ENCODE peak calls at places on chromosomes 13 and 19, in five cellular contexts. One of them, this sample, is unnamed.

GRCh38 chr13:92224052-92224821 is 825.8 kb downstream of the GPC5 start:
- DNase-seq in IMR-90: peak; percentile 80
- DNase-seq in testis: no peak
- DNase-seq in adipocyte: no peak
- DNase-seq in CD8-positive, alpha-beta T cell: no peak
- DNase-seq in this sample: no peak

GRCh38 chr13:75621147-75621546 is 15.0 kb upstream of the LMO7 start:
- DNase-seq in IMR-90: peak; percentile 70
- DNase-seq in adipocyte: peak; percentile 78
- DNase-seq in CD8-positive, alpha-beta T cell: no peak
- DNase-seq in testis: no peak
- DNase-seq in this sample: no peak

GRCh38 chr13:98802999-98803666 is 50.7 kb upstream of the SLC15A1 start:
- DNase-seq in CD8-positive, alpha-beta T cell: no peak
- DNase-seq in adipocyte: no peak
- DNase-seq in testis: no peak
- DNase-seq in IMR-90: no peak
- DNase-seq in this sample: no peak

GRCh38 chr19:44553478-44554171 is 24.1 kb upstream of the CEACAM20 start:
- DNase-seq in CD8-positive, alpha-beta T cell: no peak
- DNase-seq in IMR-90: no peak
- DNase-seq in testis: no peak
- DNase-seq in adipocyte: no peak
- DNase-seq in this sample: no peak

GRCh38 chr13:71055644-71056043 is 811.4 kb downstream of the DACH1 start:
- DNase-seq in adipocyte: no peak
- DNase-seq in IMR-90: no peak
- DNase-seq in testis: no peak
- DNase-seq in CD8-positive, alpha-beta T cell: no peak
- DNase-seq in this sample: no peak

GRCh38 chr19:7226749-7227148 is 67.5 kb downstream of the INSR start:
- DNase-seq in CD8-positive, alpha-beta T cell: no peak
- DNase-seq in adipocyte: peak; percentile 30
- DNase-seq in testis: no peak
- DNase-seq in IMR-90: no peak
- DNase-seq in this sample: no peak

GRCh38 chr13:98370806-98371553 is 193.9 kb upstream of the RNF113B start:
- DNase-seq in CD8-positive, alpha-beta T cell: no peak
- DNase-seq in testis: peak; percentile 53
- DNase-seq in IMR-90: peak; percentile 97
- DNase-seq in adipocyte: peak; percentile 92
- DNase-seq in this sample: no peak

GRCh38 chr19:58009666-58010301 is 7.2 kb upstream of the ZNF606 start:
- DNase-seq in adipocyte: peak; percentile 42
- DNase-seq in testis: peak; percentile 93
- DNase-seq in IMR-90: peak; percentile 63
- DNase-seq in CD8-positive, alpha-beta T cell: no peak
- DNase-seq in this sample: peak; percentile 45

GRCh38 chr19:54952591-54953344 is 5.4 kb upstream of the NLRP7 start:
- DNase-seq in IMR-90: no peak
- DNase-seq in adipocyte: no peak
- DNase-seq in testis: no peak
- DNase-seq in CD8-positive, alpha-beta T cell: no peak
- DNase-seq in this sample: no peak

GRCh38 chr13:33321686-33322473 is 36.3 kb upstream of the STARD13 start:
- DNase-seq in testis: no peak
- DNase-seq in IMR-90: peak; percentile 21
- DNase-seq in CD8-positive, alpha-beta T cell: no peak
- DNase-seq in adipocyte: peak; percentile 29
- DNase-seq in this sample: no peak

GRCh38 chr19:44626067-44626624 is 12.8 kb downstream of the IGSF23 start:
- DNase-seq in testis: no peak
- DNase-seq in CD8-positive, alpha-beta T cell: no peak
- DNase-seq in IMR-90: peak; percentile 99
- DNase-seq in adipocyte: peak; percentile 76
- DNase-seq in this sample: no peak

GRCh38 chr13:33355470-33355869 is 69.9 kb upstream of the STARD13 start:
- DNase-seq in testis: no peak
- DNase-seq in CD8-positive, alpha-beta T cell: no peak
- DNase-seq in adipocyte: peak; percentile 94
- DNase-seq in IMR-90: peak; percentile 55
- DNase-seq in this sample: no peak

GRCh38 chr19:12333162-12334159 is at the start of gene ZNF563:
- DNase-seq in adipocyte: peak; percentile 98
- DNase-seq in IMR-90: peak; percentile 89
- DNase-seq in CD8-positive, alpha-beta T cell: peak; percentile 94
- DNase-seq in testis: peak; percentile 99
- DNase-seq in this sample: peak; percentile 98

GRCh38 chr13:102195566-102196462 is 206.0 kb downstream of the FGF14 start:
- DNase-seq in testis: no peak
- DNase-seq in adipocyte: no peak
- DNase-seq in IMR-90: peak; percentile 47
- DNase-seq in CD8-positive, alpha-beta T cell: no peak
- DNase-seq in this sample: no peak

GRCh38 chr19:51644636-51645271 is 1.9 kb downstream of the SIGLEC14 start:
- DNase-seq in testis: peak; percentile 81
- DNase-seq in IMR-90: no peak
- DNase-seq in CD8-positive, alpha-beta T cell: no peak
- DNase-seq in adipocyte: no peak
- DNase-seq in this sample: no peak

GRCh38 chr13:77820431-77821149 is 98.0 kb downstream of the EDNRB start:
- DNase-seq in CD8-positive, alpha-beta T cell: no peak
- DNase-seq in testis: no peak
- DNase-seq in IMR-90: no peak
- DNase-seq in adipocyte: no peak
- DNase-seq in this sample: no peak

GRCh38 chr13:32237681-32238080 is 77.5 kb downstream of the ZAR1L start:
- DNase-seq in testis: no peak
- DNase-seq in CD8-positive, alpha-beta T cell: no peak
- DNase-seq in adipocyte: no peak
- DNase-seq in IMR-90: no peak
- DNase-seq in this sample: no peak

GRCh38 chr19:21604941-21605548 is 99.6 kb downstream of the ZNF429 start:
- DNase-seq in testis: no peak
- DNase-seq in CD8-positive, alpha-beta T cell: no peak
- DNase-seq in adipocyte: no peak
- DNase-seq in IMR-90: no peak
- DNase-seq in this sample: no peak

GRCh38 chr13:97826421-97826965 is 127.0 kb upstream of the IPO5 start:
- DNase-seq in IMR-90: no peak
- DNase-seq in CD8-positive, alpha-beta T cell: no peak
- DNase-seq in testis: no peak
- DNase-seq in adipocyte: no peak
- DNase-seq in this sample: no peak

GRCh38 chr19:48631254-48631653 is 5.9 kb downstream of the DBP start:
- DNase-seq in adipocyte: no peak
- DNase-seq in IMR-90: no peak
- DNase-seq in CD8-positive, alpha-beta T cell: no peak
- DNase-seq in testis: no peak
- DNase-seq in this sample: no peak

GRCh38 chr13:24502567-24503375 is 9.8 kb downstream of the PARP4 start:
- DNase-seq in adipocyte: peak; percentile 74
- DNase-seq in testis: no peak
- DNase-seq in IMR-90: peak; percentile 53
- DNase-seq in CD8-positive, alpha-beta T cell: no peak
- DNase-seq in this sample: no peak

GRCh38 chr19:3458595-3459284 is 21.6 kb downstream of the SMIM24 start:
- DNase-seq in adipocyte: no peak
- DNase-seq in testis: peak; percentile 67
- DNase-seq in CD8-positive, alpha-beta T cell: no peak
- DNase-seq in IMR-90: peak; percentile 25
- DNase-seq in this sample: no peak

GRCh38 chr13:33519561-33520479 is 234.3 kb upstream of the STARD13 start:
- DNase-seq in adipocyte: peak; percentile 85
- DNase-seq in CD8-positive, alpha-beta T cell: no peak
- DNase-seq in IMR-90: peak; percentile 94
- DNase-seq in testis: no peak
- DNase-seq in this sample: no peak

GRCh38 chr19:35090160-35090794 is 25.3 kb upstream of the FXYD3 start:
- DNase-seq in testis: peak; percentile 79
- DNase-seq in adipocyte: peak; percentile 84
- DNase-seq in CD8-positive, alpha-beta T cell: no peak
- DNase-seq in IMR-90: peak; percentile 53
- DNase-seq in this sample: peak; percentile 43

GRCh38 chr19:45952691-45953505 is 20.8 kb downstream of the NOVA2 start:
- DNase-seq in testis: peak; percentile 86
- DNase-seq in adipocyte: peak; percentile 67
- DNase-seq in CD8-positive, alpha-beta T cell: no peak
- DNase-seq in IMR-90: peak; percentile 42
- DNase-seq in this sample: peak; percentile 65

GRCh38 chr13:107838592-107839161 is 376.7 kb downstream of the LIG4 start:
- DNase-seq in CD8-positive, alpha-beta T cell: no peak
- DNase-seq in IMR-90: no peak
- DNase-seq in testis: no peak
- DNase-seq in adipocyte: no peak
- DNase-seq in this sample: no peak

GRCh38 chr13:97015661-97016350 is 21.5 kb upstream of the OXGR1 start:
- DNase-seq in testis: no peak
- DNase-seq in adipocyte: no peak
- DNase-seq in CD8-positive, alpha-beta T cell: no peak
- DNase-seq in IMR-90: no peak
- DNase-seq in this sample: no peak

DNA sequence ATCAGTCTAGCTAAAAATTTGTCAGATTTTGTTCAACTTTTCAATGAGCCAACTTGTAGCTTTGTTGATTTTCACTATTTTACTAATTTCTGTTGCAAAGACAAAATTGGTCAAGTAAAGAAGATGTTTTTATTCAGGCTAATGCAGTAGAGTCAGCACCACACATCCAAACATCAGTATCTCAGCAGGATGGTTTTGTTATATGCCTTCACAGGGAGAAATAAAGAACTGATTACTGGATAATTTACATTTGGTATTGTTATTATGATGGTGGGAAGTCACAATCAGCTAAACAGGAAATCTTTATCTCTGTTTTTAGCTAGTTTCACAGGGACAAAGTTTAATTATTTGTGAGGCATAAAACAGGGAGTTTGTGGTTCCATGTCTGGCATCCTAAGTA is 713.4 kb downstream of the SLITRK5 start:
- DNase-seq in IMR-90: no peak
- DNase-seq in CD8-positive, alpha-beta T cell: no peak
- DNase-seq in adipocyte: no peak
- DNase-seq in testis: no peak
- DNase-seq in this sample: no peak
- H3K4me3 ChIP-seq in IMR-90: no peak overlapping the region
- H3K4me3 ChIP-seq in CD8-positive, alpha-beta T cell: no peak overlapping the region
- H3K4me3 ChIP-seq in adipocyte: no peak overlapping the region
- H3K4me3 ChIP-seq in testis: no peak overlapping the region
- H3K4me3 ChIP-seq in this sample: no peak overlapping the region

DNA sequence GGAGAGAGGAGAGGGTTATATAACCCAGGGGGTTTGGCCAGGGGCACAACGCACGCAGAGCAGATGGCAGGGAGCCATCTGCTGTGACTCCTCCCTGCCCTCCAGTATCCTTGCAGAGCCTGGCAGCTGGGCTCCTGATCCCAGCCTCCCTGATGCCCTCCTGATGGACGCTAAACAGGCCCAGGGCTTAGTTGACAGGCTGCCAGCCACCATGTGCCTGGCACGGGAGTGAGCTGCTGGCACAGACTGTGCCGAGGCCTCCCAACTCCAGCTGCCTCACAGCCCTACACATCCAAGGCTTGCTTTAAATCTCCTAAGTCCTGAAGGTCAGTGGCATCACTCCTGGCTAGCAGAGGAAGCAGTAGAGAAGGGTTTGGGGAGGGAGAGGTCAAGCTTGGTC is 16.7 kb downstream of the SYDE1 start:
- DNase-seq in IMR-90: no peak
- DNase-seq in adipocyte: no peak
- DNase-seq in testis: peak; percentile 84
- DNase-seq in CD8-positive, alpha-beta T cell: no peak
- DNase-seq in this sample: no peak
- H3K4me3 ChIP-seq in IMR-90: no peak overlapping the region
- H3K4me3 ChIP-seq in adipocyte: peak overlapping the region; percentile 95
- H3K4me3 ChIP-seq in testis: no peak overlapping the region
- H3K4me3 ChIP-seq in CD8-positive, alpha-beta T cell: no peak overlapping the region
- H3K4me3 ChIP-seq in this sample: peak overlapping the region; percentile 90

DNA sequence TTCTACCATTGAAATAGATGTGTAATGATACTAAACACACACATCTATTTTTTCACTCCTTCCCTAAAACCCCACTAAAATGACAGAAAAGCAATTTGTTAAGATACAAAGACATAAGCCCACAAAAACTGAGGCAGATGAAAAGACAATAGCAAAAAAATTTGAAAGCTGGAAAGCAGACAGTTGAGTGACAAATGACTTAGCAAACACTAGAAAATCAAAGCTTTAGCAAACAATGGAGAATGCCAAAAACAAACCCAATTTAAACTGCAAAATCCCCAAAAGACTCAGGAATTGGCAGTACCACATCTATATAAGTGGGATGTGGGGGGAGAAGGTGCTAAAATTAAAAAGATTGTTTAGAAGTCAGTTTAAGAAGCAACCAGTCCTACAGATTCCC is 9.5 kb downstream of the TSC22D1 start:
- DNase-seq in IMR-90: no peak
- DNase-seq in testis: no peak
- DNase-seq in adipocyte: no peak
- DNase-seq in CD8-positive, alpha-beta T cell: no peak
- DNase-seq in this sample: no peak
- H3K4me3 ChIP-seq in IMR-90: no peak overlapping the region
- H3K4me3 ChIP-seq in testis: no peak overlapping the region
- H3K4me3 ChIP-seq in adipocyte: no peak overlapping the region
- H3K4me3 ChIP-seq in CD8-positive, alpha-beta T cell: no peak overlapping the region
- H3K4me3 ChIP-seq in this sample: no peak overlapping the region

GRCh38 chr19:17340871-17341357 is 3.6 kb downstream of the GTPBP3 start:
- DNase-seq in CD8-positive, alpha-beta T cell: no peak
- DNase-seq in IMR-90: no peak
- DNase-seq in testis: no peak
- DNase-seq in adipocyte: no peak
- DNase-seq in this sample: no peak
- H3K4me3 ChIP-seq in CD8-positive, alpha-beta T cell: no peak overlapping the region
- H3K4me3 ChIP-seq in IMR-90: no peak overlapping the region
- H3K4me3 ChIP-seq in testis: no peak overlapping the region
- H3K4me3 ChIP-seq in adipocyte: no peak overlapping the region
- H3K4me3 ChIP-seq in this sample: no peak overlapping the region

DNA sequence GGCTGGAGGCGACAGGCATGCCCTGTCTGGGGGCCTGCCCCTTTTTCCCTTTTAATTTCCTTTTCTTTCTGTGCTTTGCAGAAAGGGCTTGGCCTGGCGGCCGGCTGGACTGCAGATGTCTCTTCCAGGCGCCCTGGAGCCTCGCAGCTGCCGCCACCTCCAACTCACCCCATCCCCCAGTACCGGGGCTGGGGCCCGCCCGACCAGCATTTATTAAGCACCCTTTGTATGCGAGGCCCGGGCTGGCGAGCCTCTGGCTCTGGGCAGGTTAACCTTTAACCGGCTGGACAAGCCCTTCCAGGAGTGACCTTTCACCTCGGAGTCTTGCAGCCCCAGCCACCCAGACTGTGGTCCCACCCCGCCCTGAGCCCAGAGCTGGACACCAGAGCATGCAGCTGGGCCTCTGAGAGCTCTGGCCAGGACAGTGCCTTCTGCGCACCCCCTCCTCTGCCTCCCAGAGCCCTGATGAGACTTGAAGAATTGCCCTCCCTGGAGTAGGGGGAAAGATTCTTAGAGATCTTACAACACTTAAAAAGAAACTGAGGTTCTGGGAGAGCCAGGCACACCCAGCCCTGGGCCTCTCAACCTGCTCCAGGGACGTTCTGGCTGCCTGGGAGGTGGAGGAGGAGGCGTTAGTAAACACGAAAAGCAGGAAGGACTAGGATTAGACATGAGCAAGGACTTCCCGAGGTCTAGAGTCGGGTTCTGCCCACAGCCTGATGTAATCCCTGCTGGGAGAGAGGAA is 1.1 kb upstream of the NR2F6 start:
- DNase-seq in CD8-positive, alpha-beta T cell: no peak
- DNase-seq in IMR-90: peak; percentile 23
- DNase-seq in testis: peak; percentile 54
- DNase-seq in adipocyte: peak; percentile 48
- DNase-seq in this sample: no peak
- H3K4me3 ChIP-seq in CD8-positive, alpha-beta T cell: peak overlapping the region; percentile 76
- H3K4me3 ChIP-seq in IMR-90: no peak overlapping the region
- H3K4me3 ChIP-seq in testis: peak overlapping the region; percentile 45
- H3K4me3 ChIP-seq in adipocyte: peak overlapping the region; percentile 73
- H3K4me3 ChIP-seq in this sample: peak overlapping the region; percentile 55